ENCODE peak calls at places on chromosome 11, in five cellular contexts. One of them, this sample, is unnamed.

GRCh38 chr11:45209904-45210699 is 63.7 kb downstream of the PRDM11 start:
- DNase-seq in Peyer's patch: peak; percentile 70
- DNase-seq in AG04450: no peak
- DNase-seq in Calu3: no peak
- DNase-seq in suprapubic skin: no peak
- DNase-seq in this sample: no peak

GRCh38 chr11:117933930-117934329 is 4.7 kb upstream of the TMPRSS13 start:
- DNase-seq in Peyer's patch: peak; percentile 9
- DNase-seq in AG04450: no peak
- DNase-seq in Calu3: no peak
- DNase-seq in suprapubic skin: peak; percentile 33
- DNase-seq in this sample: no peak

GRCh38 chr11:48210052-48210451 is 6.6 kb upstream of the OR4B1 start:
- DNase-seq in Peyer's patch: no peak
- DNase-seq in AG04450: no peak
- DNase-seq in Calu3: peak; percentile 29
- DNase-seq in suprapubic skin: no peak
- DNase-seq in this sample: no peak

GRCh38 chr11:11553595-11553994 is 68.2 kb downstream of the GALNT18 start:
- DNase-seq in Peyer's patch: no peak
- DNase-seq in AG04450: no peak
- DNase-seq in Calu3: no peak
- DNase-seq in suprapubic skin: no peak
- DNase-seq in this sample: no peak

GRCh38 chr11:125218336-125218735 is 53.8 kb downstream of the PKNOX2 start:
- DNase-seq in Peyer's patch: no peak
- DNase-seq in AG04450: no peak
- DNase-seq in Calu3: no peak
- DNase-seq in suprapubic skin: no peak
- DNase-seq in this sample: no peak

GRCh38 chr11:71120346-71120963 is 131.9 kb downstream of the SHANK2 start:
- DNase-seq in Peyer's patch: no peak
- DNase-seq in AG04450: no peak
- DNase-seq in Calu3: peak; percentile 62
- DNase-seq in suprapubic skin: no peak
- DNase-seq in this sample: no peak

GRCh38 chr11:77081381-77081851 is 14.6 kb downstream of the CAPN5 start:
- DNase-seq in Peyer's patch: peak; percentile 35
- DNase-seq in AG04450: no peak
- DNase-seq in Calu3: no peak
- DNase-seq in suprapubic skin: peak; percentile 59
- DNase-seq in this sample: no peak

GRCh38 chr11:86876716-86877234 is 76.4 kb downstream of the PRSS23 start:
- DNase-seq in Peyer's patch: no peak
- DNase-seq in AG04450: no peak
- DNase-seq in Calu3: no peak
- DNase-seq in suprapubic skin: no peak
- DNase-seq in this sample: no peak

GRCh38 chr11:117627259-117627658 is 169.8 kb downstream of the DSCAML1 start:
- DNase-seq in Peyer's patch: no peak
- DNase-seq in AG04450: no peak
- DNase-seq in Calu3: no peak
- DNase-seq in suprapubic skin: peak; percentile 39
- DNase-seq in this sample: no peak

GRCh38 chr11:70470127-70470526 is 71.8 kb downstream of the CTTN start:
- DNase-seq in Peyer's patch: no peak
- DNase-seq in AG04450: no peak
- DNase-seq in Calu3: no peak
- DNase-seq in suprapubic skin: no peak
- DNase-seq in this sample: no peak

GRCh38 chr11:106770489-106771100 is 247.7 kb downstream of the GUCY1A2 start:
- DNase-seq in Peyer's patch: no peak
- DNase-seq in AG04450: no peak
- DNase-seq in Calu3: no peak
- DNase-seq in suprapubic skin: no peak
- DNase-seq in this sample: no peak

GRCh38 chr11:72609451-72609850 is 64.8 kb downstream of the PDE2A start:
- DNase-seq in Peyer's patch: no peak
- DNase-seq in AG04450: no peak
- DNase-seq in Calu3: no peak
- DNase-seq in suprapubic skin: no peak
- DNase-seq in this sample: no peak

GRCh38 chr11:72606362-72607100 is 67.7 kb downstream of the PDE2A start:
- DNase-seq in Peyer's patch: no peak
- DNase-seq in AG04450: no peak
- DNase-seq in Calu3: no peak
- DNase-seq in suprapubic skin: no peak
- DNase-seq in this sample: no peak

GRCh38 chr11:72607496-72607895 is 66.7 kb downstream of the PDE2A start:
- DNase-seq in Peyer's patch: no peak
- DNase-seq in AG04450: no peak
- DNase-seq in Calu3: no peak
- DNase-seq in suprapubic skin: no peak
- DNase-seq in this sample: no peak

GRCh38 chr11:72607101-72607468 is 67.1 kb downstream of the PDE2A start:
- DNase-seq in Peyer's patch: no peak
- DNase-seq in AG04450: no peak
- DNase-seq in Calu3: no peak
- DNase-seq in suprapubic skin: no peak
- DNase-seq in this sample: no peak

DNA sequence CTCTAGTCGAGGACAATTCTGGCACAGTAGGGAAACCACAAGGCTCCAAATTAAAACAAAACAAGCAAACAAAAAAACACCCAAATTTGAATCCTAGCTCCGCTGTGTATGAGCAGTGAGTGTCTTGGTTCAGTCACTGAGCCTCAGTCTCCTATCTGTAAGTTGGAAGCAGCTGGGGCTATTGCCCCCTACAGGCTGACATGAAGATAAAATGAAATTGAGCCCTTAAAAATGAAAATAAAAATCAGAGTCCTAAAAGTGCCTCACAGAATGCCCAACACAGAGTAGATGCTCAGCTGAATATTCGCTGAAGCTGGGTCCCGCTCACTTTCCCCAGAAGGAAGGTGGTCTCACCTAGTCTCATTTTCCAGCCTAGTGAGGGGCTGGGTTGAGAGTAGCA is 65.2 kb downstream of the PDE2A start:
- DNase-seq in Peyer's patch: no peak
- DNase-seq in AG04450: no peak
- DNase-seq in Calu3: no peak
- DNase-seq in suprapubic skin: no peak
- DNase-seq in this sample: no peak
- TF ChIP-seq CTCF in Peyer's patch: peak; percentile 38
- TF ChIP-seq CTCF in AG04450: peak; percentile 67
- TF ChIP-seq CTCF in Calu3: peak; percentile 59
- TF ChIP-seq CTCF in suprapubic skin: peak; percentile 19
- TF ChIP-seq CTCF in this sample: peak; percentile 69

DNA sequence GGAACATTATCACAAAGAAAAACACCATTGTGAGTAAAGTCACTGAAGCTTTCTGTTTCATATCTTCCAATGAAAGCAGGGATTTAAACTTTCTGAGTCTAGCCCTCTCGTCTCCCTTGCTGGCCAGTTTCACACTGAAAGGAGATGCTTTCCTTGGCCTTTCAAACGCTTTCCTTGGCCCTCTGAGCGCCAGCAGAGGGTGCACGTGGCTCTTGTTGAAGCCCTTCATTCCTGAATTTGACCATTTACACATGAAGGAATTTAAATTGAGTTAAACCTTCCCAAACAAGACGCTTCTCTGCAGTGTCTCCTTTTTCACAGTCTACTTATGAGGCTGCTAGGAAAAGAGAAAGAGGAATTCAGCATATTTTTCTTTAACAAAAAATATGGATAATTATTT is 21.5 kb downstream of the NNMT start:
- DNase-seq in Peyer's patch: no peak
- DNase-seq in AG04450: peak; percentile 24
- DNase-seq in Calu3: no peak
- DNase-seq in suprapubic skin: no peak
- DNase-seq in this sample: no peak
- TF ChIP-seq CTCF in Peyer's patch: no peak
- TF ChIP-seq CTCF in AG04450: peak; percentile 77
- TF ChIP-seq CTCF in Calu3: no peak
- TF ChIP-seq CTCF in suprapubic skin: no peak
- TF ChIP-seq CTCF in this sample: peak; percentile 69

GRCh38 chr11:111540114-111540920 is at the start of gene LAYN:
- DNase-seq in Peyer's patch: peak; percentile 64
- DNase-seq in AG04450: no peak
- DNase-seq in Calu3: no peak
- DNase-seq in suprapubic skin: peak; percentile 72
- DNase-seq in this sample: no peak
- TF ChIP-seq CTCF in Peyer's patch: no peak
- TF ChIP-seq CTCF in AG04450: no peak
- TF ChIP-seq CTCF in Calu3: no peak
- TF ChIP-seq CTCF in suprapubic skin: no peak
- TF ChIP-seq CTCF in this sample: peak; percentile 29

GRCh38 chr11:65454696-65455456 is 32.3 kb downstream of the NEAT1 start:
- DNase-seq in Peyer's patch: peak; percentile 97
- DNase-seq in AG04450: no peak
- DNase-seq in Calu3: peak; percentile 83
- DNase-seq in suprapubic skin: peak; percentile 91
- DNase-seq in this sample: no peak
- TF ChIP-seq CTCF in Peyer's patch: no peak
- TF ChIP-seq CTCF in AG04450: no peak
- TF ChIP-seq CTCF in Calu3: no peak
- TF ChIP-seq CTCF in suprapubic skin: no peak
- TF ChIP-seq CTCF in this sample: no peak

GRCh38 chr11:134275534-134276395 is at the start of gene GLB1L3:
- DNase-seq in Peyer's patch: peak; percentile 69
- DNase-seq in AG04450: no peak
- DNase-seq in Calu3: no peak
- DNase-seq in suprapubic skin: no peak
- DNase-seq in this sample: no peak

GRCh38 chr11:134276396-134277175 is 407 bp downstream of the GLB1L3 start:
- DNase-seq in Peyer's patch: peak; percentile 37
- DNase-seq in AG04450: no peak
- DNase-seq in Calu3: no peak
- DNase-seq in suprapubic skin: no peak
- DNase-seq in this sample: peak; percentile 69

GRCh38 chr11:134275188-134275533 is 1.0 kb upstream of the GLB1L3 start:
- DNase-seq in Peyer's patch: no peak
- DNase-seq in AG04450: no peak
- DNase-seq in Calu3: no peak
- DNase-seq in suprapubic skin: no peak
- DNase-seq in this sample: no peak

GRCh38 chr11:134278356-134278755 is 2.2 kb downstream of the GLB1L3 start:
- DNase-seq in Peyer's patch: peak; percentile 4
- DNase-seq in AG04450: no peak
- DNase-seq in Calu3: no peak
- DNase-seq in suprapubic skin: no peak
- DNase-seq in this sample: peak; percentile 43

DNA sequence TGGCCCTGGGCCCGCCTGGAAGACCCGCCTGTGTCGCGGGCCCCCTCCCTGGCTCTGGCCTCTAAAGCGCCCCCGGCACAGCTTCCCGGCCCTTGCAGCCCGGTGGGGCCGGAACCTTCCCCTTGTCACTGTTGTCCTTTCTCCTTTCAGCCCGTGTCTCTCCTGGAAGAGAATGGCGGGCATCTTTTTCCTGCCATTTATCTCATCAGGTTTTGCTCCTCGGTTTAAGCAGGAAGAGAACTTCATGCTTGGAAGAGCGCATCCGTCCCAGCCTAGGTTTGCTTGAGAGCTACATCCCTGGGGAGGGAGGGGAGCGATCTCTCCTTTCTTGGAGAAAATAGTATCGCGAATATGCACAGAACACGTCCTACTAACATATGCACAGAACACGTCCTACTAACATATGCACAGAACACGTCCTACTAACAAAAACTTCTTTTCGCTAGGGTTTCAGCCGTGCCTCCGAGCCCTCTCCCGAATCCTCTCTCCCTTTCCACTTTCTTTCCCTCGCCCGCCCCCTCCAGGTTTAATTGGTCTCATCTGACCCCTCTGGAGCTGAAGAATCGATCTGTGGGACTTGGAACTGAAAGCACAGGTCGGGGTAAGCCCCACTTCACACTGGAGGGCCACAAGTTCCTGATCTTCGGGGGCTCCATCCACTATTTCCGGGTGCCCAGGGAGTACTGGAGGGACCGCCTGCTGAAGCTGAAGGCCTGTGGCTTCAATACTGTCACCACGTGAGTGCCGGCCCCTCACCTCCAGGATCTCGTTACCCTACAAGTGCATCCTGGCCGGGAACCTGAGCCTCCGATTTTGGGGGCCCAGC is 1.2 kb downstream of the GLB1L3 start:
- DNase-seq in Peyer's patch: peak; percentile 41
- DNase-seq in AG04450: no peak
- DNase-seq in Calu3: no peak
- DNase-seq in suprapubic skin: no peak
- DNase-seq in this sample: peak; percentile 53
- TF ChIP-seq CTCF in Peyer's patch: no peak
- TF ChIP-seq CTCF in AG04450: no peak
- TF ChIP-seq CTCF in Calu3: no peak
- TF ChIP-seq CTCF in suprapubic skin: no peak
- TF ChIP-seq CTCF in this sample: no peak

This sample was measured in type B pancreatic cell.